ENCODE peak calls at places on chromosome 9, in eight cellular contexts. S is fibroblast of mammary gland, Y is retinal pigment epithelial cell, G is fibroblast of lung, W is neural crest cell, M is dorsolateral prefrontal cortex, K is mammary epithelial cell, X is SK-N-DZ. Z is an unnamed sample.

GRCh38 chr9:18274693-18275092 is 199.3 kb upstream of the ADAMTSL1 start:
- DNase-seq in G (peak; percentile 53), K (peak; percentile 56), W (no peak), S (peak; percentile 47), M (no peak), Y (peak; percentile 70), X (no peak), Z (peak; percentile 13)

GRCh38 chr9:34628656-34629491 is at the start of gene ARID3C:
- DNase-seq in K (peak; percentile 43), G (no peak), M (no peak), X (no peak), W (no peak), S (no peak), Y (no peak), Z (no peak)

GRCh38 chr9:112380102-112380581 is at the start of gene HSDL2:
- DNase-seq in X (no peak), Y (no peak), K (no peak), S (peak; percentile 50), W (no peak), G (peak; percentile 57), M (peak; percentile 31), Z (no peak)

GRCh38 chr9:94002316-94003140 is 47.4 kb upstream of the BARX1 start:
- DNase-seq in X (peak; percentile 49), Y (no peak), K (peak; percentile 35), M (no peak), W (peak; percentile 64), S (peak; percentile 59), G (peak; percentile 62), Z (peak; percentile 45)

GRCh38 chr9:15834541-15834940 is 281.7 kb downstream of the CCDC171 start:
- DNase-seq in W (no peak), K (no peak), M (no peak), X (no peak), G (peak; percentile 58), S (peak; percentile 27), Y (peak; percentile 51), Z (peak; percentile 7)

GRCh38 chr9:26744362-26744965 is 148.1 kb downstream of the CAAP1 start:
- DNase-seq in W (no peak), Y (no peak), K (peak; percentile 9), M (no peak), G (peak; percentile 60), X (no peak), S (peak; percentile 52), Z (peak; percentile 30)

GRCh38 chr9:3367185-3367584 is 158.6 kb downstream of the RFX3 start:
- DNase-seq in S (no peak), Y (no peak), W (no peak), G (no peak), X (no peak), K (no peak), M (no peak), Z (no peak)

GRCh38 chr9:83266618-83267543 is 203.9 kb upstream of the RASEF start:
- DNase-seq in G (no peak), Y (no peak), S (peak; percentile 45), K (no peak), W (peak; percentile 11), M (no peak), X (no peak), Z (peak; percentile 60)

GRCh38 chr9:104232781-104233341 is 138.8 kb downstream of the SMC2 start:
- DNase-seq in W (no peak), X (no peak), K (peak; percentile 98), G (no peak), M (no peak), S (peak; percentile 74), Y (peak; percentile 91), Z (no peak)

GRCh38 chr9:21796768-21797167 is 5.7 kb upstream of the MTAP start:
- DNase-seq in S (peak; percentile 39), K (peak; percentile 57), W (no peak), G (no peak), Y (no peak), X (no peak), M (no peak), Z (peak; percentile 60)

GRCh38 chr9:121675969-121676822 is 24.8 kb downstream of the DAB2IP start:
- DNase-seq in S (no peak), G (no peak), K (no peak), W (no peak), M (peak; percentile 68), Y (no peak), X (no peak), Z (peak; percentile 35)

GRCh38 chr9:101409079-101409477 is 10.4 kb downstream of the ZNF189 start:
- DNase-seq in S (peak; percentile 43), Y (no peak), G (peak; percentile 47), K (no peak), X (no peak), M (no peak), W (no peak), Z (peak; percentile 20)

GRCh38 chr9:23851024-23851629 is 25.1 kb upstream of the ELAVL2 start:
- DNase-seq in W (peak; percentile 51), K (peak; percentile 63), M (no peak), X (peak; percentile 21), G (no peak), S (peak; percentile 1), Y (no peak), Z (no peak)

GRCh38 chr9:129946596-129946995 is 96.4 kb downstream of the FNBP1 start:
- DNase-seq in G (no peak), X (no peak), S (no peak), W (no peak), K (no peak), Y (no peak), M (no peak), Z (no peak)

GRCh38 chr9:6779417-6780241 is 21.9 kb downstream of the KDM4C start:
- DNase-seq in G (no peak), M (no peak), X (peak; percentile 93), S (no peak), K (no peak), W (no peak), Y (peak; percentile 83), Z (peak; percentile 49)

GRCh38 chr9:69322256-69322655 is 2.8 kb upstream of the ENTREP1 start:
- DNase-seq in X (no peak), G (no peak), S (no peak), Y (peak; percentile 56), M (no peak), W (no peak), K (no peak), Z (no peak)

GRCh38 chr9:115615821-115616665 is 498.1 kb upstream of the TNC start:
- DNase-seq in Y (no peak), W (no peak), S (peak; percentile 95), M (no peak), K (peak; percentile 96), G (peak; percentile 78), X (no peak), Z (peak; percentile 98)

GRCh38 chr9:135365013-135365768 is 114.4 kb upstream of the PPP1R26 start:
- DNase-seq in W (no peak), M (no peak), X (no peak), K (no peak), Y (no peak), S (no peak), G (no peak), Z (no peak)

GRCh38 chr9:111525056-111525977 is at the start of gene ZNF483:
- DNase-seq in K (peak; percentile 85), S (peak; percentile 74), X (peak; percentile 92), M (peak; percentile 91), Y (peak; percentile 55), W (peak; percentile 84), G (peak; percentile 77), Z (peak; percentile 72)

GRCh38 chr9:19114680-19115270 is 12.1 kb upstream of the HAUS6 start:
- DNase-seq in Y (no peak), W (no peak), M (no peak), S (no peak), X (no peak), K (no peak), G (no peak), Z (peak; percentile 57)

GRCh38 chr9:102950341-102950740 is 44.8 kb upstream of the CYLC2 start:
- DNase-seq in Y (no peak), X (no peak), G (no peak), K (no peak), S (peak; percentile 17), W (no peak), M (no peak), Z (no peak)

GRCh38 chr9:134204991-134205578 is 40.7 kb upstream of the RNU6ATAC start:
- DNase-seq in G (no peak), K (no peak), S (peak; percentile 79), M (no peak), Y (no peak), X (no peak), W (no peak), Z (peak; percentile 46)

GRCh38 chr9:83572524-83572923 is 34.3 kb upstream of the FRMD3 start:
- DNase-seq in G (no peak), Y (peak; percentile 32), W (no peak), K (peak; percentile 24), S (peak; percentile 42), M (no peak), X (no peak), Z (peak; percentile 43)

GRCh38 chr9:93657331-93658111 is 81.1 kb downstream of the PHF2 start:
- DNase-seq in W (no peak), Y (no peak), K (no peak), G (no peak), S (no peak), X (no peak), M (no peak), Z (no peak)

GRCh38 chr9:76873821-76874220 is 32.1 kb downstream of the PRUNE2 start:
- DNase-seq in G (no peak), Y (no peak), S (peak; percentile 51), X (peak; percentile 85), K (no peak), W (no peak), M (no peak), Z (peak; percentile 16)

GRCh38 chr9:14136646-14137370 is 177.1 kb downstream of the NFIB start:
- DNase-seq in K (peak; percentile 74), Y (no peak), M (no peak), W (no peak), X (peak; percentile 1), S (no peak), G (no peak), Z (no peak)

GRCh38 chr9:99127372-99128132 is 22.6 kb downstream of the TGFBR1 start:
- DNase-seq in X (no peak), G (peak; percentile 27), M (no peak), W (no peak), S (peak; percentile 61), K (peak; percentile 96), Y (no peak), Z (peak; percentile 82)

GRCh38 chr9:115024925-115025535 is 92.9 kb downstream of the TNC start:
- DNase-seq in S (no peak), K (no peak), X (no peak), Y (no peak), G (no peak), M (no peak), W (no peak), Z (no peak)

GRCh38 chr9:127959841-127960409 is 20.9 kb downstream of the EEIG1 start:
- DNase-seq in W (no peak), Y (no peak), X (no peak), M (no peak), K (no peak), G (no peak), S (no peak), Z (no peak)

GRCh38 chr9:6354072-6354686 is 26.0 kb downstream of the TPD52L3 start:
- DNase-seq in K (peak; percentile 52), Y (peak; percentile 46), S (peak; percentile 80), W (peak; percentile 11), G (peak; percentile 86), M (no peak), X (peak; percentile 20), Z (peak; percentile 78)

GRCh38 chr9:135550344-135550918 is 4.5 kb downstream of the OBP2A start:
- DNase-seq in W (no peak), Y (no peak), X (no peak), M (no peak), K (no peak), S (no peak), G (no peak), Z (no peak)

GRCh38 chr9:96556701-96557461 is 62.8 kb downstream of the CDC14B start:
- DNase-seq in K (no peak), W (no peak), G (no peak), S (peak; percentile 49), Y (no peak), M (peak; percentile 36), X (no peak), Z (peak; percentile 11)

GRCh38 chr9:78997296-78997695 is 574.5 kb upstream of the TLE4 start:
- DNase-seq in G (no peak), W (no peak), K (no peak), X (no peak), Y (no peak), M (no peak), S (no peak), Z (no peak)

GRCh38 chr9:123960366-123960765 is 30.4 kb upstream of the DENND1A start:
- DNase-seq in S (no peak), Y (no peak), W (no peak), G (no peak), K (no peak), X (no peak), M (no peak), Z (no peak)